ENCODE peak calls at places on chromosome 18, in seven cellular contexts. U, D, R, X, Q, O and Y are unnamed samples. For H3K9me3, the result is how much of the 10 kb centered on the place peaks cover.

GRCh38 chr18:75247601-75248421 is 37.2 kb downstream of the TSHZ1 start:
- DNase-seq in U (no peak), D (no peak), R (no peak), X (no peak), Q (no peak), O (no peak), Y (no peak)

GRCh38 chr18:35730738-35731370 is 149.3 kb downstream of the GALNT1 start:
- DNase-seq in U (no peak), D (peak), R (no peak), X (peak), Q (no peak), O (no peak), Y (no peak)

GRCh38 chr18:36321636-36322407 is 24.3 kb downstream of the FHOD3 start:
- DNase-seq in U (no peak), D (no peak), R (no peak), X (no peak), Q (no peak), O (no peak), Y (no peak)

GRCh38 chr18:3529597-3529996 is 79.6 kb downstream of the TGIF1 start:
- DNase-seq in U (no peak), D (no peak), R (no peak), X (no peak), Q (no peak), O (no peak), Y (no peak)

GRCh38 chr18:48340502-48340901 is 68.7 kb downstream of the ZBTB7C start:
- DNase-seq in U (no peak), D (no peak), R (no peak), X (no peak), Q (no peak), O (no peak), Y (no peak)

GRCh38 chr18:37124511-37124910 is 295.6 kb downstream of the KIAA1328 start:
- DNase-seq in U (no peak), D (no peak), R (no peak), X (no peak), Q (no peak), O (peak), Y (no peak)

GRCh38 chr18:50072146-50072545 is 122.8 kb downstream of the MYO5B start:
- DNase-seq in U (no peak), D (no peak), R (no peak), X (no peak), Q (no peak), O (no peak), Y (no peak)

GRCh38 chr18:13436596-13436995 is 218.0 kb downstream of the LDLRAD4 start:
- DNase-seq in U (no peak), D (no peak), R (no peak), X (no peak), Q (no peak), O (no peak), Y (no peak)

GRCh38 chr18:45658756-45659155 is 43.5 kb downstream of the SLC14A2 start:
- DNase-seq in U (no peak), D (no peak), R (no peak), X (no peak), Q (no peak), O (no peak), Y (no peak)

GRCh38 chr18:50749421-50749820 is 70.4 kb downstream of the MRO start:
- DNase-seq in U (no peak), D (no peak), R (no peak), X (no peak), Q (no peak), O (no peak), Y (no peak)

GRCh38 chr18:62500966-62501591 is 21.7 kb upstream of the ZCCHC2 start:
- DNase-seq in U (no peak), D (no peak), R (no peak), X (no peak), Q (no peak), O (no peak), Y (no peak)

GRCh38 chr18:58252166-58252565 is 208.1 kb downstream of the NEDD4L start:
- DNase-seq in U (no peak), D (no peak), R (no peak), X (no peak), Q (no peak), O (no peak), Y (no peak)

GRCh38 chr18:71040161-71040560 is 751.3 kb downstream of the SOCS6 start:
- DNase-seq in U (no peak), D (no peak), R (no peak), X (no peak), Q (no peak), O (no peak), Y (no peak)

GRCh38 chr18:80109676-80110078 is 615 bp downstream of the ADNP2 start:
- DNase-seq in U (peak), D (peak), R (peak), X (peak), Q (peak), O (no peak), Y (no peak)

GRCh38 chr18:46009158-46009866 is 42.2 kb upstream of the EPG5 start:
- DNase-seq in U (no peak), D (no peak), R (no peak), X (no peak), Q (no peak), O (no peak), Y (no peak)

GRCh38 chr18:76584414-76585310 is 89.6 kb upstream of the ZNF516 start:
- DNase-seq in U (no peak), D (no peak), R (no peak), X (no peak), Q (no peak), O (no peak), Y (no peak)
- TF ChIP-seq CTCF in U (no peak), D (no peak), R (no peak), X (no peak), Q (no peak), O (no peak), Y (no peak)

GRCh38 chr18:9429662-9429993 is 45.7 kb upstream of the RALBP1 start:
- DNase-seq in U (no peak), D (no peak), R (no peak), X (no peak), Q (no peak), O (no peak), Y (no peak)

GRCh38 chr18:9428862-9429661 is 46.3 kb upstream of the RALBP1 start:
- DNase-seq in U (no peak), D (no peak), R (no peak), X (no peak), Q (no peak), O (no peak), Y (no peak)

GRCh38 chr18:9431296-9431695 is 44.0 kb upstream of the RALBP1 start:
- DNase-seq in U (no peak), D (no peak), R (no peak), X (no peak), Q (no peak), O (no peak), Y (no peak)

GRCh38 chr18:9426753-9427152 is 48.6 kb upstream of the RALBP1 start:
- DNase-seq in U (no peak), D (no peak), R (no peak), X (peak), Q (no peak), O (no peak), Y (no peak)

DNA sequence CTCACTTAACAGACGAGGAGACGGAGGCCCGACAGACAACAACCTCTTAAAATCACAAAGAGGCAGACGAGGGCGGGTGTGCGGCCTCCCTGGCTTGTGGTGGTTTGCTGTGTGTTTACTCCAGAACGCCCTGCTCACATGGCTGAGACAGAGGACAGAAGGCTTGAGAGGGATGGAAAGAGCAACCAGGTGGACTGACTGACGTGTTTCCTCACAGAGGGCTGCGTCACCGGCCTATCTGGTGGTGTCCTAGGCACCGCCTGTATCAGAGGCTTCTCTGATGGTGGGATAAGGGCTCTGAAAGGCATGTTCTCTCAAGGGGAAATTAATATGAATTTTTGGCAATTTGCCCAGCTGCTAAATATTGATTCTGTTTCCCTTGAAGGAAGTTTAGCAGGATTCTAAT is 47.0 kb upstream of the RALBP1 start:
- DNase-seq in U (no peak), D (no peak), R (no peak), X (no peak), Q (no peak), O (no peak), Y (no peak)
- H3K27ac ChIP-seq in U (no peak), D (no peak), R (no peak), X (no peak), Q (no peak), O (peak), Y (no peak)

GRCh38 chr18:12359515-12359927 is 17.5 kb downstream of the AFG3L2 start:
- DNase-seq in U (no peak), D (no peak), R (no peak), X (no peak), Q (no peak), O (no peak), Y (no peak)
- H3K9me3 ChIP-seq in U (under half), D (under half), R (under half), X (under half), Q (under half), O (under half), Y (under half)

DNA sequence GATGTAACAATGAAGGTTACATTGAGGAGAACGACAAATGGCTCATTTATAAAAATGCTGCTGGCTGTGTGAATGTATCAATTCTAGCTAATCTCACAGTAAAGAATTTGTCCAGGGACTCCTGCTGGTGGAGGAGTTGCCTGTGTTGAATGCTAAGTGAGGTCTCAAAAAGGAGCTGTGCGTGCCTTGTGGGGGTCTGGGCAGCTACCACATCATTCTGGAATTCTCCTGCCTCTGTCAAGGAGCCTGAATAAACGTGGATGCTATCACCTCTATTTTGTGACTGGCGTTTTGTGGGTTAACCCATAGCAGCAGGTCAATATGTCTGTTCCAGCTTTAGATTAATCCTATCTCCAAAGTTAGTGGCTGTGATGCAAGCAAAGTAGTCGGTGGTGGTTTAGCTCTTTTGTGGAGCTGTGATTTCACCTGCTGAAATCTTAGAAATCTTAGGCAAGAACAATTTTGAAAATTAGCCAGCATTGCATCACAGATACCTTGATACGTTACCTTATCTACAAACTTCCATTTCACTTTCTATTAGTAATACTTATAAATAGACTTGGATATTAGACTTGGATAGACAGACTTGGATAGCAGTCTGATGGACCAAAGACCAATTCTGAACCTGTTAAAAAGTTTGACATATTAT is 96.8 kb downstream of the MTCL1 start:
- DNase-seq in U (no peak), D (no peak), R (no peak), X (peak), Q (no peak), O (no peak), Y (no peak)
- TF ChIP-seq CTCF in U (no peak), D (no peak), R (no peak), X (no peak), Q (no peak), O (no peak), Y (no peak)